ENCODE peak calls at places on chromosomes 1 and 21, in five cellular contexts. D is activated CD8-positive, alpha-beta T cell treated with anti-CD3 and anti-CD28 coated beads for 36 hours; I is fibroblast of the conjunctiva; U is fibroblast of gingiva; N is fibroblast of lung. F is an unnamed sample.

GRCh38 chr1:6694126-6694713 is 7.4 kb downstream of the DNAJC11 start:
- DNase-seq in D (no peak), I (no peak), U (no peak), N (no peak), F (no peak)

GRCh38 chr21:44529503-44530125 is 10.4 kb downstream of the KRTAP10-1 start:
- DNase-seq in D (no peak), I (no peak), U (no peak), N (no peak), F (peak)

GRCh38 chr1:65688848-65689247 is 103.8 kb upstream of the PDE4B start:
- DNase-seq in D (no peak), I (no peak), U (no peak), N (no peak), F (no peak)

GRCh38 chr1:35539824-35540261 is 17.4 kb downstream of the KIAA0319L start:
- DNase-seq in D (no peak), I (peak), U (peak), N (peak), F (no peak)

GRCh38 chr1:51784997-51785421 is 93.5 kb downstream of the NRDC start:
- DNase-seq in D (no peak), I (no peak), U (no peak), N (peak), F (no peak)

GRCh38 chr1:232437510-232437909 is 192.4 kb downstream of the SIPA1L2 start:
- DNase-seq in D (no peak), I (no peak), U (no peak), N (no peak), F (no peak)

GRCh38 chr1:119009300-119009660 is 21.1 kb upstream of the TBX15 start:
- DNase-seq in D (no peak), I (no peak), U (no peak), N (no peak), F (no peak)

GRCh38 chr1:191162762-191163161 is 685.1 kb upstream of the BRINP3 start:
- DNase-seq in D (no peak), I (no peak), U (no peak), N (no peak), F (no peak)

GRCh38 chr21:31993826-31994791 is 121.3 kb downstream of the HUNK start:
- DNase-seq in D (no peak), I (no peak), U (no peak), N (no peak), F (no peak)

GRCh38 chr21:45880097-45881068 is 101.2 kb upstream of the COL6A1 start:
- DNase-seq in D (peak), I (peak), U (peak), N (peak), F (peak)

GRCh38 chr21:39182484-39183271 is 573 bp downstream of the PSMG1 start:
- DNase-seq in D (no peak), I (no peak), U (no peak), N (no peak), F (no peak)

GRCh38 chr1:226681652-226682493 is 57.2 kb downstream of the ITPKB start:
- DNase-seq in D (no peak), I (no peak), U (no peak), N (no peak), F (no peak)

GRCh38 chr1:51877434-51878306 is 857 bp downstream of the NRDC start:
- DNase-seq in D (peak), I (no peak), U (peak), N (peak), F (no peak)

GRCh38 chr1:39833121-39833520 is 44.5 kb upstream of the BMP8B start:
- DNase-seq in D (no peak), I (no peak), U (peak), N (peak), F (no peak)

GRCh38 chr1:22760453-22760852 is 49.8 kb downstream of the EPHB2 start:
- DNase-seq in D (no peak), I (no peak), U (no peak), N (no peak), F (no peak)

GRCh38 chr1:198936371-198937083 is 297.7 kb downstream of the PTPRC start:
- DNase-seq in D (no peak), I (no peak), U (peak), N (peak), F (no peak)

GRCh38 chr21:32951041-32951440 is 74.7 kb upstream of the OLIG2 start:
- DNase-seq in D (no peak), I (no peak), U (no peak), N (no peak), F (no peak)

GRCh38 chr1:190250368-190250767 is 227.3 kb downstream of the BRINP3 start:
- DNase-seq in D (no peak), I (no peak), U (no peak), N (no peak), F (no peak)

GRCh38 chr1:5504364-5504740 is 487.9 kb downstream of the NPHP4 start:
- DNase-seq in D (no peak), I (no peak), U (no peak), N (no peak), F (no peak)

GRCh38 chr1:159829822-159830455 is 3.3 kb downstream of the SLAMF8 start:
- DNase-seq in D (no peak), I (peak), U (peak), N (peak), F (no peak)

GRCh38 chr1:36091141-36091540 is 2.4 kb downstream of the ADPRS start:
- DNase-seq in D (no peak), I (no peak), U (no peak), N (no peak), F (peak)

GRCh38 chr21:23960769-23961168 is 1646.5 kb downstream of the MRPL39 start:
- DNase-seq in D (no peak), I (no peak), U (no peak), N (peak), F (no peak)

GRCh38 chr1:85577421-85578320 is 2.9 kb upstream of the CCN1 start:
- DNase-seq in D (peak), I (peak), U (peak), N (no peak), F (no peak)

GRCh38 chr1:170664828-170665617 is 1.1 kb downstream of the PRRX1 start:
- DNase-seq in D (no peak), I (no peak), U (no peak), N (peak), F (peak)

GRCh38 chr1:185284106-185284505 is 32.9 kb downstream of the IVNS1ABP start:
- DNase-seq in D (no peak), I (no peak), U (no peak), N (no peak), F (no peak)

GRCh38 chr1:31154000-31154631 is 85.6 kb downstream of the NKAIN1 start:
- DNase-seq in D (no peak), I (no peak), U (no peak), N (no peak), F (no peak)

GRCh38 chr1:222909586-222909985 is 94.7 kb downstream of the DISP1 start:
- DNase-seq in D (no peak), I (no peak), U (peak), N (peak), F (no peak)

GRCh38 chr1:223652436-223652901 is 13.0 kb downstream of the CAPN8 start:
- DNase-seq in D (no peak), I (no peak), U (no peak), N (peak), F (no peak)

GRCh38 chr21:35587841-35588390 is 472.4 kb downstream of the SETD4 start:
- DNase-seq in D (no peak), I (no peak), U (no peak), N (no peak), F (no peak)

F was measured in WTC11.